ENCODE peak calls at places on chromosomes 1 and 21, in five cellular contexts. I, K, R, E and A are unnamed samples.

GRCh38 chr1:15870421-15870820 is 22.9 kb downstream of the SPEN start:
- DNase-seq in I (no peak), K (no peak), R (no peak), E (no peak), A (no peak)

GRCh38 chr1:7454895-7455784 is 316.0 kb upstream of the VAMP3 start:
- DNase-seq in I (no peak), K (no peak), R (no peak), E (peak; percentile 63), A (no peak)

GRCh38 chr1:179017383-179018326 is 8.0 kb upstream of the FAM20B start:
- DNase-seq in I (no peak), K (no peak), R (no peak), E (no peak), A (no peak)

GRCh38 chr1:208835781-208836180 is 591.6 kb upstream of the PLXNA2 start:
- DNase-seq in I (no peak), K (no peak), R (no peak), E (no peak), A (no peak)

GRCh38 chr21:22138297-22139016 is 1140.2 kb downstream of the NCAM2 start:
- DNase-seq in I (no peak), K (no peak), R (no peak), E (no peak), A (no peak)

GRCh38 chr1:36279110-36279788 is 26.9 kb upstream of the SH3D21 start:
- DNase-seq in I (no peak), K (no peak), R (no peak), E (peak; percentile 28), A (no peak)

GRCh38 chr1:43340559-43340958 is 2.9 kb downstream of the MPL start:
- DNase-seq in I (no peak), K (no peak), R (no peak), E (no peak), A (no peak)

GRCh38 chr1:111576547-111576946 is 43.0 kb upstream of the RAP1A start:
- DNase-seq in I (no peak), K (no peak), R (no peak), E (no peak), A (no peak)

GRCh38 chr1:206136241-206136640 is 19.1 kb upstream of the AVPR1B start:
- DNase-seq in I (no peak), K (no peak), R (no peak), E (no peak), A (no peak)

GRCh38 chr1:39023140-39023539 is 3.0 kb upstream of the NDUFS5 start:
- DNase-seq in I (no peak), K (no peak), R (no peak), E (no peak), A (no peak)

GRCh38 chr1:245953876-245954660 is 553.0 kb downstream of the SMYD3 start:
- DNase-seq in I (no peak), K (no peak), R (peak; percentile 71), E (no peak), A (no peak)

GRCh38 chr1:24285231-24285630 is 33.9 kb upstream of the GRHL3 start:
- DNase-seq in I (no peak), K (no peak), R (no peak), E (no peak), A (no peak)

GRCh38 chr1:119186471-119186870 is 46.0 kb upstream of the WARS2 start:
- DNase-seq in I (no peak), K (no peak), R (no peak), E (no peak), A (no peak)

GRCh38 chr21:32136546-32136945 is 142.3 kb downstream of the MIS18A start:
- DNase-seq in I (no peak), K (no peak), R (no peak), E (no peak), A (no peak)

GRCh38 chr1:19344372-19344810 is 32.3 kb downstream of the SLC66A1 start:
- DNase-seq in I (peak; percentile 40), K (peak; percentile 95), R (peak; percentile 50), E (no peak), A (peak; percentile 13)

GRCh38 chr1:247268390-247269045 is 12.6 kb downstream of the VN1R5 start:
- DNase-seq in I (no peak), K (no peak), R (no peak), E (no peak), A (no peak)

GRCh38 chr1:111948209-111949131 is 41.0 kb downstream of the KCND3 start:
- DNase-seq in I (no peak), K (peak; percentile 72), R (no peak), E (no peak), A (no peak)

GRCh38 chr1:35691571-35692220 is 27.0 kb downstream of the C1orf216 start:
- DNase-seq in I (no peak), K (no peak), R (no peak), E (no peak), A (no peak)

GRCh38 chr1:3518256-3518655 is 63.8 kb downstream of the ARHGEF16 start:
- DNase-seq in I (peak; percentile 42), K (peak; percentile 87), R (no peak), E (no peak), A (peak; percentile 16)

GRCh38 chr1:10787274-10787673 is 9.2 kb downstream of the CASZ1 start:
- DNase-seq in I (no peak), K (peak; percentile 40), R (no peak), E (no peak), A (no peak)

GRCh38 chr1:186792870-186793581 is 35.7 kb upstream of the PLA2G4A start:
- DNase-seq in I (no peak), K (no peak), R (no peak), E (peak; percentile 69), A (no peak)

GRCh38 chr1:17610713-17611112 is 71.2 kb downstream of the ARHGEF10L start:
- DNase-seq in I (no peak), K (no peak), R (no peak), E (no peak), A (no peak)

GRCh38 chr1:177779325-177779965 is 190.4 kb downstream of the SEC16B start:
- DNase-seq in I (no peak), K (peak; percentile 34), R (no peak), E (no peak), A (no peak)

GRCh38 chr1:93661829-93662474 is 19.7 kb downstream of the BCAR3 start:
- DNase-seq in I (no peak), K (no peak), R (no peak), E (peak; percentile 86), A (no peak)

GRCh38 chr1:48203287-48203900 is 19.1 kb upstream of the SLC5A9 start:
- DNase-seq in I (no peak), K (peak; percentile 70), R (peak; percentile 39), E (peak; percentile 25), A (no peak)

GRCh38 chr1:7313081-7313546 is 458.0 kb upstream of the VAMP3 start:
- DNase-seq in I (no peak), K (no peak), R (no peak), E (no peak), A (no peak)

GRCh38 chr21:36035381-36035791 is 24.9 kb downstream of the SETD4 start:
- DNase-seq in I (no peak), K (peak; percentile 71), R (no peak), E (no peak), A (no peak)

GRCh38 chr21:15455819-15456462 is 273.8 kb upstream of the USP25 start:
- DNase-seq in I (no peak), K (no peak), R (no peak), E (no peak), A (no peak)

GRCh38 chr21:27817061-27817460 is 850.2 kb upstream of the ADAMTS5 start:
- DNase-seq in I (no peak), K (no peak), R (no peak), E (no peak), A (no peak)

GRCh38 chr1:31809698-31810097 is 6.1 kb downstream of the SPOCD1 start:
- DNase-seq in I (no peak), K (peak; percentile 43), R (no peak), E (no peak), A (no peak)